ENCODE peak calls at places on chromosomes 12 and 14, in ten cellular contexts. J is tibial artery, N is GM12865, S is transverse colon, D is ovary, U is endodermal cell, F is lung, M is upper lobe of right lung, A is Calu3, T is HL-60. Z is an unnamed sample.
A peak's percentile ranks its signal among the peaks of the same experiment; 100 is the strongest.

GRCh38 chr12:45357547-45358417 is 141.9 kb downstream of the ANO6 start:
- DNase-seq in M (no peak), A (no peak), N (no peak), S (no peak), J (no peak), D (peak; percentile 84), T (no peak), F (no peak), U (no peak), Z (no peak)

GRCh38 chr14:64875350-64875749 is 4.4 kb downstream of the SPTB start:
- DNase-seq in J (no peak), U (no peak), S (no peak), M (no peak), F (no peak), T (no peak), A (no peak), D (no peak), N (no peak), Z (no peak)

GRCh38 chr14:29810657-29811056 is 117.0 kb downstream of the PRKD1 start:
- DNase-seq in U (no peak), D (no peak), N (no peak), S (no peak), J (no peak), F (no peak), M (no peak), T (no peak), A (peak; percentile 17), Z (no peak)

GRCh38 chr14:95515523-95516517 is 630 bp downstream of the SYNE3 start:
- DNase-seq in M (peak; percentile 87), D (peak; percentile 44), J (peak; percentile 88), A (peak; percentile 66), F (no peak), N (peak; percentile 95), U (peak; percentile 89), S (peak; percentile 85), T (peak; percentile 77), Z (peak; percentile 58)

GRCh38 chr14:71533800-71534199 is 398.4 kb upstream of the RGS6 start:
- DNase-seq in M (no peak), T (no peak), D (no peak), A (no peak), N (no peak), U (no peak), S (no peak), J (no peak), F (no peak), Z (no peak)

GRCh38 chr12:14845350-14845750 is 2.0 kb upstream of the ART4 start:
- DNase-seq in F (peak; percentile 42), N (peak; percentile 57), S (peak; percentile 49), D (peak; percentile 34), J (peak; percentile 65), M (no peak), T (peak; percentile 5), A (peak; percentile 50), U (peak; percentile 82), Z (peak; percentile 36)

GRCh38 chr12:119308743-119309456 is 25.6 kb upstream of the CCDC60 start:
- DNase-seq in S (no peak), F (no peak), D (no peak), M (no peak), A (no peak), T (no peak), U (peak; percentile 51), J (no peak), N (no peak), Z (peak; percentile 9)

GRCh38 chr14:71467419-71467818 is 464.8 kb upstream of the RGS6 start:
- DNase-seq in A (no peak), S (no peak), M (no peak), F (no peak), D (no peak), T (no peak), N (no peak), J (no peak), U (no peak), Z (no peak)

GRCh38 chr14:35879141-35879648 is 53.1 kb downstream of the BRMS1L start:
- DNase-seq in U (no peak), S (no peak), J (no peak), F (no peak), A (no peak), T (peak; percentile 18), N (no peak), D (no peak), M (no peak), Z (no peak)

GRCh38 chr12:2049604-2050540 is 2.9 kb upstream of the CACNA1C start:
- DNase-seq in U (no peak), J (no peak), N (no peak), A (no peak), S (no peak), M (no peak), F (no peak), T (no peak), D (no peak), Z (no peak)

GRCh38 chr14:104965561-104966231 is 12.5 kb downstream of the AHNAK2 start:
- DNase-seq in U (no peak), J (peak; percentile 70), D (no peak), T (no peak), N (no peak), F (no peak), M (no peak), S (no peak), A (no peak), Z (no peak)

GRCh38 chr14:43052897-43053296 is 1446.2 kb downstream of the LRFN5 start:
- DNase-seq in M (no peak), N (no peak), F (no peak), S (no peak), J (no peak), D (no peak), T (no peak), A (no peak), U (no peak), Z (no peak)

GRCh38 chr12:3004655-3005565 is 45.7 kb downstream of the TEAD4 start:
- DNase-seq in M (no peak), S (no peak), U (peak; percentile 72), T (no peak), N (no peak), J (no peak), A (no peak), D (no peak), F (no peak), Z (no peak)

GRCh38 chr14:74616507-74616906 is 4.5 kb upstream of the LTBP2 start:
- DNase-seq in F (no peak), T (no peak), D (no peak), U (peak; percentile 55), M (no peak), N (no peak), A (peak; percentile 45), J (no peak), S (no peak), Z (no peak)

GRCh38 chr12:7498832-7499231 is 4.7 kb downstream of the CD163 start:
- DNase-seq in J (no peak), S (no peak), F (no peak), N (no peak), A (no peak), U (no peak), D (no peak), T (no peak), M (no peak), Z (no peak)

GRCh38 chr12:95551305-95551704 is at the start of gene USP44:
- DNase-seq in M (no peak), A (no peak), D (no peak), S (no peak), F (no peak), J (no peak), T (no peak), U (peak; percentile 90), N (no peak), Z (peak; percentile 29)

GRCh38 chr14:87461704-87462103 is 531.3 kb downstream of the GALC start:
- DNase-seq in U (no peak), N (no peak), M (no peak), A (no peak), F (no peak), S (no peak), T (no peak), D (no peak), J (no peak), Z (no peak)

GRCh38 chr14:94689218-94689984 is 77.2 kb downstream of the SERPINA3 start:
- DNase-seq in M (peak; percentile 76), N (peak; percentile 24), F (peak; percentile 39), S (peak; percentile 50), D (peak; percentile 62), J (peak; percentile 72), U (peak; percentile 95), T (peak; percentile 10), A (peak; percentile 84), Z (peak; percentile 90)

GRCh38 chr12:49104822-49105221 is 5.8 kb downstream of the LMBR1L start:
- DNase-seq in S (no peak), F (no peak), T (no peak), N (no peak), J (no peak), U (no peak), D (no peak), A (no peak), M (no peak), Z (no peak)

GRCh38 chr14:100708349-100709217 is 18.1 kb upstream of the DLK1 start:
- DNase-seq in M (peak; percentile 87), T (no peak), N (no peak), J (no peak), D (peak; percentile 97), S (peak; percentile 56), F (peak; percentile 68), A (peak; percentile 86), U (peak; percentile 96), Z (no peak)
- TF ChIP-seq CTCF in M (peak; percentile 35), T (no peak), N (no peak), J (no peak), D (peak; percentile 38), S (peak; percentile 45), F (no peak), A (peak; percentile 52), U (peak; percentile 84), Z (no peak)

DNA sequence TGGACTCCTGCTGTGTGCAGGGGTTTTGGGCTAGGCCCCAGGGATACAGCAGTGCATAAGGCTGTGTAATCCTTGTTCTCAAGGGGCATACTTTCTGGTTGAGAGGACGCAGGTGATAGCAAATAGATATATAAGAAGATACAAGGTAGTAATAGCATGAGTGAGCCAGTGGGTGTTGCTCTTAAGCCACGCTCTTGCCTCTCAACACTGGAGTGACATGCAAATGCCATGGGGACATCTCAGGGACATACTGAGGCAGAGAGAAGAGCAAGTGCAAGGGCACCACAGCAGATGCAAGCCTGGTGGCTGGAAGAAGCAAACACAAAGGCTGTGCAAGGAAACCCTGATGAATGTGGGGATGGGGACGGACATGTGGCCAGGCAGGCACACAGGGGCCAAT is 223.3 kb downstream of the CHST11 start:
- DNase-seq in J (no peak), U (peak; percentile 77), S (no peak), N (peak; percentile 75), T (no peak), D (no peak), M (no peak), A (no peak), F (no peak), Z (no peak)
- TF ChIP-seq CTCF in J (no peak), U (peak; percentile 71), S (no peak), N (peak; percentile 57), T (peak; percentile 8), D (no peak), M (no peak), A (no peak), F (no peak), Z (peak; percentile 36)

GRCh38 chr14:56280843-56281242 is 162.6 kb downstream of the PELI2 start:
- DNase-seq in U (no peak), M (no peak), N (no peak), D (no peak), T (no peak), F (no peak), S (no peak), J (no peak), A (no peak), Z (no peak)
- TF ChIP-seq CTCF in U (peak; percentile 66), M (no peak), N (no peak), D (no peak), T (no peak), F (no peak), S (no peak), J (no peak), A (no peak), Z (peak; percentile 45)

GRCh38 chr12:30725739-30726138 is 29.0 kb downstream of the CAPRIN2 start:
- DNase-seq in A (peak; percentile 3), S (no peak), J (no peak), N (no peak), M (no peak), D (no peak), T (no peak), U (no peak), F (no peak), Z (no peak)
- TF ChIP-seq CTCF in A (no peak), S (no peak), J (no peak), N (no peak), M (no peak), D (no peak), T (no peak), U (no peak), F (no peak), Z (no peak)